ENCODE peak calls at places on chromosomes 3 and 15, in four cellular contexts. X is CD4-positive, CD25-positive, alpha-beta regulatory T cell; S is activated CD4-positive, CD25-positive, alpha-beta regulatory T cell treated with anti-CD3 and anti-CD28 coated beads, Interleukin-2, amount 50 U/mL, for 24 hours; N is activated CD4-positive, alpha-beta T cell treated with anti-CD3 and anti-CD28 coated beads for 36 hours. H is an unnamed sample.

GRCh38 chr3:48543271-48543866 is 13.2 kb downstream of the PFKFB4 start:
- ATAC-seq in X (no peak), S (no peak), N (no peak), H (no peak)

GRCh38 chr3:71099997-71100719 is 483.4 kb downstream of the FOXP1 start:
- ATAC-seq in X (no peak), S (peak), N (peak), H (peak)

GRCh38 chr15:69573815-69574472 is 121.3 kb downstream of the RPLP1 start:
- ATAC-seq in X (peak), S (peak), N (peak), H (peak)

GRCh38 chr3:47612178-47612577 is 33.5 kb upstream of the CSPG5 start:
- ATAC-seq in X (no peak), S (no peak), N (no peak), H (no peak)

GRCh38 chr15:67038721-67039120 is 26.7 kb upstream of the SMAD3 start:
- ATAC-seq in X (no peak), S (no peak), N (no peak), H (no peak)

GRCh38 chr3:190697901-190698300 is 164.6 kb downstream of the GMNC start:
- ATAC-seq in X (no peak), S (no peak), N (no peak), H (no peak)

GRCh38 chr3:111282024-111282423 is 210.4 kb downstream of the NECTIN3 start:
- ATAC-seq in X (no peak), S (peak), N (peak), H (no peak)

GRCh38 chr3:126353694-126354321 is 3.4 kb downstream of the KLF15 start:
- ATAC-seq in X (no peak), S (no peak), N (no peak), H (no peak)

GRCh38 chr15:50148362-50148963 is 29.4 kb upstream of the ATP8B4 start:
- ATAC-seq in X (no peak), S (no peak), N (no peak), H (no peak)

GRCh38 chr3:195033531-195034091 is 237.3 kb downstream of the XXYLT1 start:
- ATAC-seq in X (no peak), S (no peak), N (no peak), H (no peak)

GRCh38 chr3:190430906-190431305 is 18.8 kb downstream of the TMEM207 start:
- ATAC-seq in X (no peak), S (no peak), N (no peak), H (no peak)

GRCh38 chr15:57667171-57667924 is 39.2 kb upstream of the POLR2M start:
- ATAC-seq in X (no peak), S (no peak), N (no peak), H (no peak)

GRCh38 chr15:79593119-79593869 is 161.2 kb downstream of the MINAR1 start:
- ATAC-seq in X (no peak), S (no peak), N (no peak), H (no peak)

GRCh38 chr3:134150476-134150875 is 100.2 kb downstream of the RYK start:
- ATAC-seq in X (no peak), S (no peak), N (no peak), H (no peak)

GRCh38 chr3:71120012-71120411 is 463.5 kb downstream of the FOXP1 start:
- ATAC-seq in X (no peak), S (peak), N (peak), H (no peak)

GRCh38 chr15:79656151-79656797 is 224.1 kb downstream of the MINAR1 start:
- ATAC-seq in X (no peak), S (no peak), N (no peak), H (no peak)